ENCODE peak calls at places on chromosomes 16 and 17, in seven cellular contexts. One of them, this sample, is unnamed.

GRCh38 chr16:24360936-24361335 is 104.8 kb downstream of the CACNG3 start:
- DNase-seq in stimulated activated CD4-positive, alpha-beta T cell treated with anti-CD3 and anti-CD28 coated beads, TNF-alpha, amount 100 ng/mL, for 24 hours: no peak
- DNase-seq in NCI-H2081: no peak
- DNase-seq in activated CD4-positive, alpha-beta T cell treated with anti-CD3 and anti-CD28 coated beads, Interleukin-2, amount 50 U/mL, for 1 hour: no peak
- DNase-seq in aorta: no peak
- DNase-seq in adrenal gland: no peak
- DNase-seq in left cardiac atrium: no peak
- DNase-seq in this sample: no peak

GRCh38 chr17:72609501-72609900 is 483.0 kb downstream of the SLC39A11 start:
- DNase-seq in adrenal gland: no peak
- DNase-seq in aorta: no peak
- DNase-seq in activated CD4-positive, alpha-beta T cell treated with anti-CD3 and anti-CD28 coated beads, Interleukin-2, amount 50 U/mL, for 1 hour: no peak
- DNase-seq in NCI-H2081: no peak
- DNase-seq in stimulated activated CD4-positive, alpha-beta T cell treated with anti-CD3 and anti-CD28 coated beads, TNF-alpha, amount 100 ng/mL, for 24 hours: no peak
- DNase-seq in left cardiac atrium: no peak
- DNase-seq in this sample: no peak

GRCh38 chr17:5283531-5284315 is 1.6 kb downstream of the RABEP1 start:
- DNase-seq in adrenal gland: no peak
- DNase-seq in stimulated activated CD4-positive, alpha-beta T cell treated with anti-CD3 and anti-CD28 coated beads, TNF-alpha, amount 100 ng/mL, for 24 hours: no peak
- DNase-seq in aorta: no peak
- DNase-seq in activated CD4-positive, alpha-beta T cell treated with anti-CD3 and anti-CD28 coated beads, Interleukin-2, amount 50 U/mL, for 1 hour: no peak
- DNase-seq in left cardiac atrium: no peak
- DNase-seq in NCI-H2081: no peak
- DNase-seq in this sample: no peak

GRCh38 chr17:8481089-8481488 is 45.4 kb downstream of the NDEL1 start:
- DNase-seq in activated CD4-positive, alpha-beta T cell treated with anti-CD3 and anti-CD28 coated beads, Interleukin-2, amount 50 U/mL, for 1 hour: no peak
- DNase-seq in aorta: peak; percentile 46
- DNase-seq in adrenal gland: no peak
- DNase-seq in stimulated activated CD4-positive, alpha-beta T cell treated with anti-CD3 and anti-CD28 coated beads, TNF-alpha, amount 100 ng/mL, for 24 hours: no peak
- DNase-seq in left cardiac atrium: no peak
- DNase-seq in NCI-H2081: no peak
- DNase-seq in this sample: no peak

GRCh38 chr17:15039366-15039765 is 225.8 kb downstream of the PMP22 start:
- DNase-seq in NCI-H2081: no peak
- DNase-seq in aorta: no peak
- DNase-seq in stimulated activated CD4-positive, alpha-beta T cell treated with anti-CD3 and anti-CD28 coated beads, TNF-alpha, amount 100 ng/mL, for 24 hours: no peak
- DNase-seq in left cardiac atrium: no peak
- DNase-seq in activated CD4-positive, alpha-beta T cell treated with anti-CD3 and anti-CD28 coated beads, Interleukin-2, amount 50 U/mL, for 1 hour: no peak
- DNase-seq in adrenal gland: no peak
- DNase-seq in this sample: no peak

GRCh38 chr17:46772879-46773620 is 45.4 kb downstream of the WNT3 start:
- DNase-seq in NCI-H2081: no peak
- DNase-seq in adrenal gland: no peak
- DNase-seq in aorta: no peak
- DNase-seq in activated CD4-positive, alpha-beta T cell treated with anti-CD3 and anti-CD28 coated beads, Interleukin-2, amount 50 U/mL, for 1 hour: no peak
- DNase-seq in stimulated activated CD4-positive, alpha-beta T cell treated with anti-CD3 and anti-CD28 coated beads, TNF-alpha, amount 100 ng/mL, for 24 hours: no peak
- DNase-seq in left cardiac atrium: no peak
- DNase-seq in this sample: no peak

GRCh38 chr17:16980813-16981731 is 9.2 kb upstream of the TNFRSF13B start:
- DNase-seq in left cardiac atrium: no peak
- DNase-seq in activated CD4-positive, alpha-beta T cell treated with anti-CD3 and anti-CD28 coated beads, Interleukin-2, amount 50 U/mL, for 1 hour: no peak
- DNase-seq in stimulated activated CD4-positive, alpha-beta T cell treated with anti-CD3 and anti-CD28 coated beads, TNF-alpha, amount 100 ng/mL, for 24 hours: no peak
- DNase-seq in NCI-H2081: peak; percentile 2
- DNase-seq in adrenal gland: no peak
- DNase-seq in aorta: no peak
- DNase-seq in this sample: no peak

GRCh38 chr16:29877266-29877961 is 14.4 kb upstream of the CDIPT start:
- DNase-seq in stimulated activated CD4-positive, alpha-beta T cell treated with anti-CD3 and anti-CD28 coated beads, TNF-alpha, amount 100 ng/mL, for 24 hours: peak; percentile 70
- DNase-seq in adrenal gland: no peak
- DNase-seq in NCI-H2081: no peak
- DNase-seq in aorta: no peak
- DNase-seq in activated CD4-positive, alpha-beta T cell treated with anti-CD3 and anti-CD28 coated beads, Interleukin-2, amount 50 U/mL, for 1 hour: peak; percentile 37
- DNase-seq in left cardiac atrium: no peak
- DNase-seq in this sample: no peak

GRCh38 chr17:17264430-17264829 is 16.6 kb downstream of the COPS3 start:
- DNase-seq in aorta: no peak
- DNase-seq in activated CD4-positive, alpha-beta T cell treated with anti-CD3 and anti-CD28 coated beads, Interleukin-2, amount 50 U/mL, for 1 hour: no peak
- DNase-seq in stimulated activated CD4-positive, alpha-beta T cell treated with anti-CD3 and anti-CD28 coated beads, TNF-alpha, amount 100 ng/mL, for 24 hours: no peak
- DNase-seq in left cardiac atrium: no peak
- DNase-seq in NCI-H2081: no peak
- DNase-seq in adrenal gland: no peak
- DNase-seq in this sample: no peak